ENCODE peak calls at places on chromosomes 3 and 15, in eight cellular contexts. E, M, W, T, F, R, A and D are unnamed samples.

GRCh38 chr15:31223478-31224350 is 102.9 kb upstream of the KLF13 start:
- DNase-seq in E (no peak), M (no peak), W (no peak), T (no peak), F (no peak), R (no peak), A (no peak), D (no peak)

GRCh38 chr15:57557810-57558209 is 33.9 kb upstream of the MYZAP start:
- DNase-seq in E (no peak), M (no peak), W (no peak), T (no peak), F (no peak), R (no peak), A (no peak), D (no peak)

GRCh38 chr15:57667171-57667924 is 39.2 kb upstream of the POLR2M start:
- DNase-seq in E (peak), M (peak), W (no peak), T (no peak), F (no peak), R (no peak), A (no peak), D (no peak)

GRCh38 chr15:96261575-96262034 is 68.9 kb upstream of the NR2F2 start:
- DNase-seq in E (no peak), M (no peak), W (no peak), T (no peak), F (no peak), R (no peak), A (no peak), D (no peak)

GRCh38 chr3:160296591-160296990 is 71.4 kb downstream of the C3orf80 start:
- DNase-seq in E (peak), M (no peak), W (no peak), T (no peak), F (no peak), R (no peak), A (no peak), D (no peak)

GRCh38 chr3:38454179-38454883 is 641 bp downstream of the ACVR2B start:
- DNase-seq in E (peak), M (peak), W (peak), T (no peak), F (peak), R (peak), A (no peak), D (no peak)

GRCh38 chr3:126083511-126083912 is 412 bp downstream of the SLC41A3 start:
- DNase-seq in E (peak), M (peak), W (peak), T (peak), F (peak), R (peak), A (no peak), D (peak)

GRCh38 chr15:70362911-70363310 is 265.2 kb upstream of the TLE3 start:
- DNase-seq in E (peak), M (no peak), W (no peak), T (no peak), F (peak), R (peak), A (no peak), D (no peak)

GRCh38 chr3:47163990-47164848 is at the start of gene SETD2:
- DNase-seq in E (peak), M (peak), W (peak), T (peak), F (peak), R (peak), A (peak), D (peak)

GRCh38 chr3:141279074-141279945 is 47.7 kb downstream of the PXYLP1 start:
- DNase-seq in E (peak), M (no peak), W (peak), T (no peak), F (no peak), R (peak), A (no peak), D (peak)

GRCh38 chr15:35127717-35128116 is 42.6 kb upstream of the NANOGP8 start:
- DNase-seq in E (no peak), M (no peak), W (no peak), T (no peak), F (no peak), R (no peak), A (no peak), D (no peak)

GRCh38 chr3:149715247-149715646 is 37.0 kb downstream of the COMMD2 start:
- DNase-seq in E (no peak), M (no peak), W (no peak), T (no peak), F (no peak), R (no peak), A (no peak), D (no peak)

GRCh38 chr3:196967412-196968232 is 1.0 kb downstream of the PIGZ start:
- DNase-seq in E (no peak), M (no peak), W (no peak), T (no peak), F (no peak), R (no peak), A (no peak), D (no peak)

GRCh38 chr3:71056327-71056726 is 527.2 kb downstream of the FOXP1 start:
- DNase-seq in E (peak), M (peak), W (no peak), T (no peak), F (no peak), R (no peak), A (no peak), D (no peak)

GRCh38 chr3:181726351-181727121 is 14.8 kb downstream of the SOX2 start:
- DNase-seq in E (no peak), M (peak), W (no peak), T (no peak), F (no peak), R (peak), A (no peak), D (no peak)

GRCh38 chr3:112649478-112649735 is 8.5 kb upstream of the CCDC80 start:
- DNase-seq in E (no peak), M (no peak), W (no peak), T (no peak), F (no peak), R (no peak), A (no peak), D (no peak)

GRCh38 chr3:148612278-148612677 is 85.4 kb upstream of the AGTR1 start:
- DNase-seq in E (no peak), M (no peak), W (no peak), T (no peak), F (no peak), R (no peak), A (no peak), D (no peak)

GRCh38 chr15:82093774-82094211 is 48.0 kb upstream of the MEX3B start:
- DNase-seq in E (peak), M (peak), W (no peak), T (no peak), F (no peak), R (no peak), A (no peak), D (no peak)

GRCh38 chr3:32886911-32887310 is 64.5 kb upstream of the CCR4 start:
- DNase-seq in E (no peak), M (no peak), W (no peak), T (no peak), F (no peak), R (no peak), A (no peak), D (no peak)